ENCODE peak calls at places on chromosomes 16 and 17, in seven cellular contexts. One of them, this sample, is unnamed.

GRCh38 chr17:145671-146541 is 8.5 kb downstream of the SCGB1C2 start:
- DNase-seq in NCI-H1436: no peak
- DNase-seq in heart right ventricle: peak
- DNase-seq in AG08395: no peak
- DNase-seq in lung: peak
- DNase-seq in brain microvascular endothelial cell: no peak
- DNase-seq in globus pallidus: no peak
- DNase-seq in this sample: no peak

GRCh38 chr17:42679492-42680330 is 1.9 kb downstream of the CCR10 start:
- DNase-seq in NCI-H1436: peak
- DNase-seq in heart right ventricle: peak
- DNase-seq in AG08395: peak
- DNase-seq in lung: peak
- DNase-seq in brain microvascular endothelial cell: peak
- DNase-seq in globus pallidus: peak
- DNase-seq in this sample: peak

GRCh38 chr16:14378684-14379467 is 251.2 kb downstream of the PARN start:
- DNase-seq in NCI-H1436: no peak
- DNase-seq in heart right ventricle: no peak
- DNase-seq in AG08395: peak
- DNase-seq in lung: no peak
- DNase-seq in brain microvascular endothelial cell: no peak
- DNase-seq in globus pallidus: no peak
- DNase-seq in this sample: no peak

GRCh38 chr16:70589998-70590471 is 56.3 kb upstream of the IL34 start:
- DNase-seq in NCI-H1436: no peak
- DNase-seq in heart right ventricle: peak
- DNase-seq in AG08395: no peak
- DNase-seq in lung: no peak
- DNase-seq in brain microvascular endothelial cell: peak
- DNase-seq in globus pallidus: no peak
- DNase-seq in this sample: no peak

GRCh38 chr17:49556183-49556943 is 19.3 kb upstream of the NXPH3 start:
- DNase-seq in NCI-H1436: peak
- DNase-seq in heart right ventricle: peak
- DNase-seq in AG08395: peak
- DNase-seq in lung: peak
- DNase-seq in brain microvascular endothelial cell: peak
- DNase-seq in globus pallidus: no peak
- DNase-seq in this sample: peak

GRCh38 chr17:68205251-68205807 is 42.5 kb upstream of the AMZ2 start:
- DNase-seq in NCI-H1436: peak
- DNase-seq in heart right ventricle: peak
- DNase-seq in AG08395: peak
- DNase-seq in lung: peak
- DNase-seq in brain microvascular endothelial cell: peak
- DNase-seq in globus pallidus: peak
- DNase-seq in this sample: peak

GRCh38 chr17:76496464-76496863 is 4.8 kb downstream of the RHBDF2 start:
- DNase-seq in NCI-H1436: no peak
- DNase-seq in heart right ventricle: no peak
- DNase-seq in AG08395: no peak
- DNase-seq in lung: no peak
- DNase-seq in brain microvascular endothelial cell: no peak
- DNase-seq in globus pallidus: no peak
- DNase-seq in this sample: no peak

GRCh38 chr17:81397314-81398169 is 2.3 kb downstream of the BAHCC1 start:
- DNase-seq in NCI-H1436: peak
- DNase-seq in heart right ventricle: no peak
- DNase-seq in AG08395: no peak
- DNase-seq in lung: no peak
- DNase-seq in brain microvascular endothelial cell: no peak
- DNase-seq in globus pallidus: peak
- DNase-seq in this sample: no peak

GRCh38 chr16:11386791-11387546 is 41.7 kb downstream of the RMI2 start:
- DNase-seq in NCI-H1436: no peak
- DNase-seq in heart right ventricle: no peak
- DNase-seq in AG08395: peak
- DNase-seq in lung: no peak
- DNase-seq in brain microvascular endothelial cell: peak
- DNase-seq in globus pallidus: no peak
- DNase-seq in this sample: no peak

GRCh38 chr16:87052506-87052905 is 264.7 kb downstream of the C16orf95 start:
- DNase-seq in NCI-H1436: no peak
- DNase-seq in heart right ventricle: no peak
- DNase-seq in AG08395: no peak
- DNase-seq in lung: no peak
- DNase-seq in brain microvascular endothelial cell: peak
- DNase-seq in globus pallidus: no peak
- DNase-seq in this sample: no peak

GRCh38 chr17:78381601-78382168 is 3.2 kb downstream of the PGS1 start:
- DNase-seq in NCI-H1436: no peak
- DNase-seq in heart right ventricle: no peak
- DNase-seq in AG08395: peak
- DNase-seq in lung: no peak
- DNase-seq in brain microvascular endothelial cell: no peak
- DNase-seq in globus pallidus: no peak
- DNase-seq in this sample: peak

GRCh38 chr17:72116692-72117469 is 3.9 kb upstream of the SOX9 start:
- DNase-seq in NCI-H1436: no peak
- DNase-seq in heart right ventricle: no peak
- DNase-seq in AG08395: no peak
- DNase-seq in lung: no peak
- DNase-seq in brain microvascular endothelial cell: no peak
- DNase-seq in globus pallidus: no peak
- DNase-seq in this sample: no peak

GRCh38 chr16:58236231-58236690 is 38.4 kb upstream of the CSNK2A2 start:
- DNase-seq in NCI-H1436: peak
- DNase-seq in heart right ventricle: peak
- DNase-seq in AG08395: peak
- DNase-seq in lung: peak
- DNase-seq in brain microvascular endothelial cell: peak
- DNase-seq in globus pallidus: peak
- DNase-seq in this sample: peak

GRCh38 chr16:69243479-69243878 is 56.5 kb downstream of the SNTB2 start:
- DNase-seq in NCI-H1436: no peak
- DNase-seq in heart right ventricle: no peak
- DNase-seq in AG08395: peak
- DNase-seq in lung: no peak
- DNase-seq in brain microvascular endothelial cell: peak
- DNase-seq in globus pallidus: no peak
- DNase-seq in this sample: no peak

GRCh38 chr16:79334127-79334526 is 266.4 kb downstream of the MAF start:
- DNase-seq in NCI-H1436: no peak
- DNase-seq in heart right ventricle: no peak
- DNase-seq in AG08395: no peak
- DNase-seq in lung: no peak
- DNase-seq in brain microvascular endothelial cell: no peak
- DNase-seq in globus pallidus: no peak
- DNase-seq in this sample: no peak

GRCh38 chr17:49972486-49973270 is 3.7 kb downstream of the DLX4 start:
- DNase-seq in NCI-H1436: no peak
- DNase-seq in heart right ventricle: no peak
- DNase-seq in AG08395: no peak
- DNase-seq in lung: no peak
- DNase-seq in brain microvascular endothelial cell: no peak
- DNase-seq in globus pallidus: no peak
- DNase-seq in this sample: no peak

GRCh38 chr16:1596516-1596915 is 15.4 kb downstream of the IFT140 start:
- DNase-seq in NCI-H1436: no peak
- DNase-seq in heart right ventricle: no peak
- DNase-seq in AG08395: no peak
- DNase-seq in lung: no peak
- DNase-seq in brain microvascular endothelial cell: no peak
- DNase-seq in globus pallidus: no peak
- DNase-seq in this sample: no peak

GRCh38 chr16:24775455-24775854 is 46.0 kb downstream of the TNRC6A start:
- DNase-seq in NCI-H1436: no peak
- DNase-seq in heart right ventricle: no peak
- DNase-seq in AG08395: peak
- DNase-seq in lung: peak
- DNase-seq in brain microvascular endothelial cell: no peak
- DNase-seq in globus pallidus: no peak
- DNase-seq in this sample: no peak

GRCh38 chr16:90044111-90044551 is 24.9 kb upstream of the DBNDD1 start:
- DNase-seq in NCI-H1436: no peak
- DNase-seq in heart right ventricle: no peak
- DNase-seq in AG08395: no peak
- DNase-seq in lung: peak
- DNase-seq in brain microvascular endothelial cell: no peak
- DNase-seq in globus pallidus: no peak
- DNase-seq in this sample: no peak

GRCh38 chr16:28107232-28107631 is 43.7 kb upstream of the GSG1L start:
- DNase-seq in NCI-H1436: no peak
- DNase-seq in heart right ventricle: no peak
- DNase-seq in AG08395: no peak
- DNase-seq in lung: no peak
- DNase-seq in brain microvascular endothelial cell: no peak
- DNase-seq in globus pallidus: no peak
- DNase-seq in this sample: no peak

GRCh38 chr17:4368341-4368740 is 1.9 kb upstream of the UBE2G1 start:
- DNase-seq in NCI-H1436: no peak
- DNase-seq in heart right ventricle: no peak
- DNase-seq in AG08395: no peak
- DNase-seq in lung: no peak
- DNase-seq in brain microvascular endothelial cell: no peak
- DNase-seq in globus pallidus: no peak
- DNase-seq in this sample: no peak

GRCh38 chr17:49523706-49524472 is 28.8 kb downstream of the NGFR start:
- DNase-seq in NCI-H1436: peak
- DNase-seq in heart right ventricle: no peak
- DNase-seq in AG08395: no peak
- DNase-seq in lung: no peak
- DNase-seq in brain microvascular endothelial cell: no peak
- DNase-seq in globus pallidus: no peak
- DNase-seq in this sample: no peak

GRCh38 chr16:86457621-86458456 is 52.5 kb upstream of the FOXF1 start:
- DNase-seq in NCI-H1436: no peak
- DNase-seq in heart right ventricle: no peak
- DNase-seq in AG08395: peak
- DNase-seq in lung: no peak
- DNase-seq in brain microvascular endothelial cell: peak
- DNase-seq in globus pallidus: no peak
- DNase-seq in this sample: no peak

GRCh38 chr17:77847211-77848085 is 111.1 kb upstream of the TNRC6C start:
- DNase-seq in NCI-H1436: no peak
- DNase-seq in heart right ventricle: no peak
- DNase-seq in AG08395: no peak
- DNase-seq in lung: no peak
- DNase-seq in brain microvascular endothelial cell: no peak
- DNase-seq in globus pallidus: no peak
- DNase-seq in this sample: no peak

GRCh38 chr16:85419503-85420408 is 193.4 kb upstream of the GSE1 start:
- DNase-seq in NCI-H1436: no peak
- DNase-seq in heart right ventricle: no peak
- DNase-seq in AG08395: no peak
- DNase-seq in lung: no peak
- DNase-seq in brain microvascular endothelial cell: no peak
- DNase-seq in globus pallidus: no peak
- DNase-seq in this sample: no peak

GRCh38 chr16:86424968-86425367 is 85.4 kb upstream of the FOXF1 start:
- DNase-seq in NCI-H1436: no peak
- DNase-seq in heart right ventricle: no peak
- DNase-seq in AG08395: no peak
- DNase-seq in lung: no peak
- DNase-seq in brain microvascular endothelial cell: no peak
- DNase-seq in globus pallidus: no peak
- DNase-seq in this sample: no peak

GRCh38 chr17:34378664-34379101 is 15.7 kb upstream of the CCL1 start:
- DNase-seq in NCI-H1436: no peak
- DNase-seq in heart right ventricle: no peak
- DNase-seq in AG08395: no peak
- DNase-seq in lung: no peak
- DNase-seq in brain microvascular endothelial cell: no peak
- DNase-seq in globus pallidus: no peak
- DNase-seq in this sample: peak

GRCh38 chr16:57316390-57317017 is 32.0 kb upstream of the PLLP start:
- DNase-seq in NCI-H1436: no peak
- DNase-seq in heart right ventricle: peak
- DNase-seq in AG08395: peak
- DNase-seq in lung: no peak
- DNase-seq in brain microvascular endothelial cell: peak
- DNase-seq in globus pallidus: no peak
- DNase-seq in this sample: no peak

GRCh38 chr16:88468289-88469129 is 15.4 kb downstream of the ZFPM1 start:
- DNase-seq in NCI-H1436: no peak
- DNase-seq in heart right ventricle: no peak
- DNase-seq in AG08395: peak
- DNase-seq in lung: no peak
- DNase-seq in brain microvascular endothelial cell: no peak
- DNase-seq in globus pallidus: no peak
- DNase-seq in this sample: no peak

GRCh38 chr17:73419051-73419450 is 107.2 kb upstream of the CDC42EP4 start:
- DNase-seq in NCI-H1436: no peak
- DNase-seq in heart right ventricle: no peak
- DNase-seq in AG08395: no peak
- DNase-seq in lung: no peak
- DNase-seq in brain microvascular endothelial cell: no peak
- DNase-seq in globus pallidus: no peak
- DNase-seq in this sample: no peak

GRCh38 chr17:57636985-57637667 is 108.0 kb downstream of the CCDC182 start:
- DNase-seq in NCI-H1436: no peak
- DNase-seq in heart right ventricle: no peak
- DNase-seq in AG08395: no peak
- DNase-seq in lung: no peak
- DNase-seq in brain microvascular endothelial cell: no peak
- DNase-seq in globus pallidus: no peak
- DNase-seq in this sample: no peak

GRCh38 chr16:11985250-11985649 is 8.7 kb downstream of the SNX29 start:
- DNase-seq in NCI-H1436: no peak
- DNase-seq in heart right ventricle: no peak
- DNase-seq in AG08395: no peak
- DNase-seq in lung: no peak
- DNase-seq in brain microvascular endothelial cell: no peak
- DNase-seq in globus pallidus: no peak
- DNase-seq in this sample: no peak

This sample was measured in T-helper 2 cell treated with Interferon-gamma antibody and Interleukin-4, amounts not matched to agents 5 μg/mL and 100 μg/mL, for 36 hours.